ENCODE peak calls at places on chromosome 16, in nine cellular contexts. One of them, this sample, is unnamed.

GRCh38 chr16:83258366-83258765 is 549.4 kb upstream of the HSBP1 start:
- DNase-seq in stimulated activated CD8-positive, alpha-beta memory T cell treated with anti-CD3 and anti-CD28 coated beads, Interleukin-15, amount 100 ng/mL, for 24 hours: no peak
- DNase-seq in brain microvascular endothelial cell: no peak
- DNase-seq in head of caudate nucleus: no peak
- DNase-seq in WTC11: no peak
- DNase-seq in tibial artery: no peak
- DNase-seq in stimulated activated CD4-positive, alpha-beta T cell treated with anti-CD3 and anti-CD28 coated beads, Interleukin-2, amount 100 ng/mL, for 48 hours: no peak
- DNase-seq in adrenal gland: no peak
- DNase-seq in A549: no peak
- DNase-seq in this sample: no peak

GRCh38 chr16:30094541-30095165 is 1.4 kb downstream of the YPEL3 start:
- DNase-seq in adrenal gland: no peak
- DNase-seq in stimulated activated CD4-positive, alpha-beta T cell treated with anti-CD3 and anti-CD28 coated beads, Interleukin-2, amount 100 ng/mL, for 48 hours: no peak
- DNase-seq in stimulated activated CD8-positive, alpha-beta memory T cell treated with anti-CD3 and anti-CD28 coated beads, Interleukin-15, amount 100 ng/mL, for 24 hours: no peak
- DNase-seq in head of caudate nucleus: no peak
- DNase-seq in tibial artery: no peak
- DNase-seq in brain microvascular endothelial cell: no peak
- DNase-seq in A549: no peak
- DNase-seq in WTC11: no peak
- DNase-seq in this sample: no peak

GRCh38 chr16:14198603-14199002 is 127.5 kb downstream of the MRTFB start:
- DNase-seq in tibial artery: no peak
- DNase-seq in head of caudate nucleus: no peak
- DNase-seq in WTC11: no peak
- DNase-seq in stimulated activated CD4-positive, alpha-beta T cell treated with anti-CD3 and anti-CD28 coated beads, Interleukin-2, amount 100 ng/mL, for 48 hours: no peak
- DNase-seq in brain microvascular endothelial cell: no peak
- DNase-seq in A549: no peak
- DNase-seq in stimulated activated CD8-positive, alpha-beta memory T cell treated with anti-CD3 and anti-CD28 coated beads, Interleukin-15, amount 100 ng/mL, for 24 hours: no peak
- DNase-seq in adrenal gland: no peak
- DNase-seq in this sample: no peak

GRCh38 chr16:66335704-66336329 is 30.7 kb upstream of the CDH5 start:
- DNase-seq in stimulated activated CD4-positive, alpha-beta T cell treated with anti-CD3 and anti-CD28 coated beads, Interleukin-2, amount 100 ng/mL, for 48 hours: no peak
- DNase-seq in A549: no peak
- DNase-seq in stimulated activated CD8-positive, alpha-beta memory T cell treated with anti-CD3 and anti-CD28 coated beads, Interleukin-15, amount 100 ng/mL, for 24 hours: no peak
- DNase-seq in adrenal gland: no peak
- DNase-seq in tibial artery: no peak
- DNase-seq in head of caudate nucleus: peak; percentile 86
- DNase-seq in WTC11: no peak
- DNase-seq in brain microvascular endothelial cell: peak; percentile 70
- DNase-seq in this sample: no peak

GRCh38 chr16:46586011-46586577 is 35.1 kb downstream of the SHCBP1 start:
- DNase-seq in head of caudate nucleus: no peak
- DNase-seq in tibial artery: no peak
- DNase-seq in brain microvascular endothelial cell: no peak
- DNase-seq in adrenal gland: no peak
- DNase-seq in stimulated activated CD8-positive, alpha-beta memory T cell treated with anti-CD3 and anti-CD28 coated beads, Interleukin-15, amount 100 ng/mL, for 24 hours: no peak
- DNase-seq in A549: no peak
- DNase-seq in WTC11: no peak
- DNase-seq in stimulated activated CD4-positive, alpha-beta T cell treated with anti-CD3 and anti-CD28 coated beads, Interleukin-2, amount 100 ng/mL, for 48 hours: no peak
- DNase-seq in this sample: no peak

GRCh38 chr16:6027733-6028132 is 930.1 kb upstream of the EEF2KMT start:
- DNase-seq in WTC11: no peak
- DNase-seq in adrenal gland: no peak
- DNase-seq in stimulated activated CD8-positive, alpha-beta memory T cell treated with anti-CD3 and anti-CD28 coated beads, Interleukin-15, amount 100 ng/mL, for 24 hours: no peak
- DNase-seq in head of caudate nucleus: no peak
- DNase-seq in A549: no peak
- DNase-seq in stimulated activated CD4-positive, alpha-beta T cell treated with anti-CD3 and anti-CD28 coated beads, Interleukin-2, amount 100 ng/mL, for 48 hours: no peak
- DNase-seq in brain microvascular endothelial cell: no peak
- DNase-seq in tibial artery: no peak
- DNase-seq in this sample: no peak

GRCh38 chr16:46972429-46972970 is 974 bp downstream of the DNAJA2 start:
- DNase-seq in tibial artery: no peak
- DNase-seq in head of caudate nucleus: no peak
- DNase-seq in stimulated activated CD4-positive, alpha-beta T cell treated with anti-CD3 and anti-CD28 coated beads, Interleukin-2, amount 100 ng/mL, for 48 hours: no peak
- DNase-seq in adrenal gland: no peak
- DNase-seq in brain microvascular endothelial cell: peak; percentile 5
- DNase-seq in A549: peak; percentile 28
- DNase-seq in stimulated activated CD8-positive, alpha-beta memory T cell treated with anti-CD3 and anti-CD28 coated beads, Interleukin-15, amount 100 ng/mL, for 24 hours: no peak
- DNase-seq in WTC11: no peak
- DNase-seq in this sample: peak; percentile 33

GRCh38 chr16:88131256-88131655 is 180.0 kb downstream of the BANP start:
- DNase-seq in stimulated activated CD4-positive, alpha-beta T cell treated with anti-CD3 and anti-CD28 coated beads, Interleukin-2, amount 100 ng/mL, for 48 hours: no peak
- DNase-seq in adrenal gland: no peak
- DNase-seq in WTC11: no peak
- DNase-seq in stimulated activated CD8-positive, alpha-beta memory T cell treated with anti-CD3 and anti-CD28 coated beads, Interleukin-15, amount 100 ng/mL, for 24 hours: no peak
- DNase-seq in brain microvascular endothelial cell: no peak
- DNase-seq in tibial artery: no peak
- DNase-seq in head of caudate nucleus: no peak
- DNase-seq in A549: no peak
- DNase-seq in this sample: no peak

GRCh38 chr16:89598199-89598598 is 15.2 kb upstream of the DPEP1 start:
- DNase-seq in A549: peak; percentile 71
- DNase-seq in stimulated activated CD8-positive, alpha-beta memory T cell treated with anti-CD3 and anti-CD28 coated beads, Interleukin-15, amount 100 ng/mL, for 24 hours: no peak
- DNase-seq in stimulated activated CD4-positive, alpha-beta T cell treated with anti-CD3 and anti-CD28 coated beads, Interleukin-2, amount 100 ng/mL, for 48 hours: no peak
- DNase-seq in head of caudate nucleus: no peak
- DNase-seq in brain microvascular endothelial cell: peak; percentile 73
- DNase-seq in tibial artery: no peak
- DNase-seq in WTC11: no peak
- DNase-seq in adrenal gland: no peak
- DNase-seq in this sample: peak; percentile 60

GRCh38 chr16:84810518-84811273 is 9.1 kb upstream of the CRISPLD2 start:
- DNase-seq in stimulated activated CD8-positive, alpha-beta memory T cell treated with anti-CD3 and anti-CD28 coated beads, Interleukin-15, amount 100 ng/mL, for 24 hours: no peak
- DNase-seq in adrenal gland: no peak
- DNase-seq in A549: no peak
- DNase-seq in head of caudate nucleus: no peak
- DNase-seq in brain microvascular endothelial cell: no peak
- DNase-seq in stimulated activated CD4-positive, alpha-beta T cell treated with anti-CD3 and anti-CD28 coated beads, Interleukin-2, amount 100 ng/mL, for 48 hours: no peak
- DNase-seq in WTC11: no peak
- DNase-seq in tibial artery: no peak
- DNase-seq in this sample: no peak

GRCh38 chr16:88628512-88628974 is 9.8 kb upstream of the IL17C start:
- DNase-seq in WTC11: peak; percentile 85
- DNase-seq in brain microvascular endothelial cell: no peak
- DNase-seq in adrenal gland: peak; percentile 86
- DNase-seq in A549: peak; percentile 54
- DNase-seq in stimulated activated CD4-positive, alpha-beta T cell treated with anti-CD3 and anti-CD28 coated beads, Interleukin-2, amount 100 ng/mL, for 48 hours: no peak
- DNase-seq in stimulated activated CD8-positive, alpha-beta memory T cell treated with anti-CD3 and anti-CD28 coated beads, Interleukin-15, amount 100 ng/mL, for 24 hours: no peak
- DNase-seq in tibial artery: no peak
- DNase-seq in head of caudate nucleus: no peak
- DNase-seq in this sample: no peak

GRCh38 chr16:89017956-89018604 is 41.1 kb upstream of the CBFA2T3 start:
- DNase-seq in stimulated activated CD4-positive, alpha-beta T cell treated with anti-CD3 and anti-CD28 coated beads, Interleukin-2, amount 100 ng/mL, for 48 hours: no peak
- DNase-seq in stimulated activated CD8-positive, alpha-beta memory T cell treated with anti-CD3 and anti-CD28 coated beads, Interleukin-15, amount 100 ng/mL, for 24 hours: no peak
- DNase-seq in adrenal gland: no peak
- DNase-seq in head of caudate nucleus: no peak
- DNase-seq in WTC11: no peak
- DNase-seq in A549: no peak
- DNase-seq in brain microvascular endothelial cell: no peak
- DNase-seq in tibial artery: peak; percentile 52
- DNase-seq in this sample: no peak

GRCh38 chr16:57991551-57992059 is 8.9 kb downstream of the ZNF319 start:
- DNase-seq in A549: no peak
- DNase-seq in adrenal gland: no peak
- DNase-seq in stimulated activated CD4-positive, alpha-beta T cell treated with anti-CD3 and anti-CD28 coated beads, Interleukin-2, amount 100 ng/mL, for 48 hours: no peak
- DNase-seq in tibial artery: no peak
- DNase-seq in stimulated activated CD8-positive, alpha-beta memory T cell treated with anti-CD3 and anti-CD28 coated beads, Interleukin-15, amount 100 ng/mL, for 24 hours: no peak
- DNase-seq in brain microvascular endothelial cell: no peak
- DNase-seq in head of caudate nucleus: no peak
- DNase-seq in WTC11: no peak
- DNase-seq in this sample: no peak

GRCh38 chr16:54280751-54281150 is 5.8 kb downstream of the IRX3 start:
- DNase-seq in adrenal gland: no peak
- DNase-seq in stimulated activated CD8-positive, alpha-beta memory T cell treated with anti-CD3 and anti-CD28 coated beads, Interleukin-15, amount 100 ng/mL, for 24 hours: no peak
- DNase-seq in WTC11: no peak
- DNase-seq in stimulated activated CD4-positive, alpha-beta T cell treated with anti-CD3 and anti-CD28 coated beads, Interleukin-2, amount 100 ng/mL, for 48 hours: no peak
- DNase-seq in tibial artery: peak; percentile 28
- DNase-seq in brain microvascular endothelial cell: no peak
- DNase-seq in head of caudate nucleus: no peak
- DNase-seq in A549: no peak
- DNase-seq in this sample: peak; percentile 70

GRCh38 chr16:47732806-47733150 is 271.6 kb downstream of the PHKB start:
- DNase-seq in stimulated activated CD4-positive, alpha-beta T cell treated with anti-CD3 and anti-CD28 coated beads, Interleukin-2, amount 100 ng/mL, for 48 hours: no peak
- DNase-seq in head of caudate nucleus: no peak
- DNase-seq in brain microvascular endothelial cell: peak; percentile 95
- DNase-seq in adrenal gland: no peak
- DNase-seq in WTC11: no peak
- DNase-seq in tibial artery: no peak
- DNase-seq in stimulated activated CD8-positive, alpha-beta memory T cell treated with anti-CD3 and anti-CD28 coated beads, Interleukin-15, amount 100 ng/mL, for 24 hours: no peak
- DNase-seq in A549: peak; percentile 19
- DNase-seq in this sample: peak; percentile 45

GRCh38 chr16:745739-746138 is 4.9 kb upstream of the CIAO3 start:
- DNase-seq in tibial artery: no peak
- DNase-seq in stimulated activated CD4-positive, alpha-beta T cell treated with anti-CD3 and anti-CD28 coated beads, Interleukin-2, amount 100 ng/mL, for 48 hours: no peak
- DNase-seq in head of caudate nucleus: no peak
- DNase-seq in stimulated activated CD8-positive, alpha-beta memory T cell treated with anti-CD3 and anti-CD28 coated beads, Interleukin-15, amount 100 ng/mL, for 24 hours: no peak
- DNase-seq in brain microvascular endothelial cell: no peak
- DNase-seq in A549: no peak
- DNase-seq in adrenal gland: no peak
- DNase-seq in WTC11: peak; percentile 90
- DNase-seq in this sample: no peak

GRCh38 chr16:26532456-26532855 is 534.3 kb upstream of the C16orf82 start:
- DNase-seq in head of caudate nucleus: no peak
- DNase-seq in tibial artery: no peak
- DNase-seq in WTC11: no peak
- DNase-seq in adrenal gland: no peak
- DNase-seq in stimulated activated CD4-positive, alpha-beta T cell treated with anti-CD3 and anti-CD28 coated beads, Interleukin-2, amount 100 ng/mL, for 48 hours: no peak
- DNase-seq in A549: no peak
- DNase-seq in stimulated activated CD8-positive, alpha-beta memory T cell treated with anti-CD3 and anti-CD28 coated beads, Interleukin-15, amount 100 ng/mL, for 24 hours: no peak
- DNase-seq in brain microvascular endothelial cell: no peak
- DNase-seq in this sample: no peak

GRCh38 chr16:88468289-88469129 is 15.4 kb downstream of the ZFPM1 start:
- DNase-seq in WTC11: peak; percentile 90
- DNase-seq in tibial artery: no peak
- DNase-seq in A549: peak; percentile 68
- DNase-seq in stimulated activated CD4-positive, alpha-beta T cell treated with anti-CD3 and anti-CD28 coated beads, Interleukin-2, amount 100 ng/mL, for 48 hours: no peak
- DNase-seq in adrenal gland: peak; percentile 45
- DNase-seq in head of caudate nucleus: peak; percentile 32
- DNase-seq in brain microvascular endothelial cell: no peak
- DNase-seq in stimulated activated CD8-positive, alpha-beta memory T cell treated with anti-CD3 and anti-CD28 coated beads, Interleukin-15, amount 100 ng/mL, for 24 hours: no peak
- DNase-seq in this sample: peak; percentile 92

GRCh38 chr16:55703003-55704001 is 47.5 kb downstream of the SLC6A2 start:
- DNase-seq in WTC11: no peak
- DNase-seq in head of caudate nucleus: peak; percentile 14
- DNase-seq in tibial artery: no peak
- DNase-seq in brain microvascular endothelial cell: peak; percentile 60
- DNase-seq in stimulated activated CD8-positive, alpha-beta memory T cell treated with anti-CD3 and anti-CD28 coated beads, Interleukin-15, amount 100 ng/mL, for 24 hours: no peak
- DNase-seq in stimulated activated CD4-positive, alpha-beta T cell treated with anti-CD3 and anti-CD28 coated beads, Interleukin-2, amount 100 ng/mL, for 48 hours: no peak
- DNase-seq in A549: peak; percentile 70
- DNase-seq in adrenal gland: peak; percentile 25
- DNase-seq in this sample: no peak

GRCh38 chr16:55569025-55569424 is 2.5 kb downstream of the CAPNS2 start:
- DNase-seq in A549: no peak
- DNase-seq in stimulated activated CD8-positive, alpha-beta memory T cell treated with anti-CD3 and anti-CD28 coated beads, Interleukin-15, amount 100 ng/mL, for 24 hours: no peak
- DNase-seq in WTC11: no peak
- DNase-seq in brain microvascular endothelial cell: peak; percentile 5
- DNase-seq in tibial artery: no peak
- DNase-seq in adrenal gland: peak; percentile 15
- DNase-seq in head of caudate nucleus: no peak
- DNase-seq in stimulated activated CD4-positive, alpha-beta T cell treated with anti-CD3 and anti-CD28 coated beads, Interleukin-2, amount 100 ng/mL, for 48 hours: no peak
- DNase-seq in this sample: no peak

GRCh38 chr16:11583889-11584565 is 2.7 kb downstream of the LITAF start:
- DNase-seq in brain microvascular endothelial cell: no peak
- DNase-seq in head of caudate nucleus: no peak
- DNase-seq in adrenal gland: no peak
- DNase-seq in stimulated activated CD4-positive, alpha-beta T cell treated with anti-CD3 and anti-CD28 coated beads, Interleukin-2, amount 100 ng/mL, for 48 hours: no peak
- DNase-seq in A549: peak; percentile 69
- DNase-seq in tibial artery: no peak
- DNase-seq in WTC11: no peak
- DNase-seq in stimulated activated CD8-positive, alpha-beta memory T cell treated with anti-CD3 and anti-CD28 coated beads, Interleukin-15, amount 100 ng/mL, for 24 hours: no peak
- DNase-seq in this sample: no peak

GRCh38 chr16:11161439-11161838 is 94.6 kb downstream of the SOCS1 start:
- DNase-seq in stimulated activated CD4-positive, alpha-beta T cell treated with anti-CD3 and anti-CD28 coated beads, Interleukin-2, amount 100 ng/mL, for 48 hours: no peak
- DNase-seq in WTC11: no peak
- DNase-seq in head of caudate nucleus: no peak
- DNase-seq in brain microvascular endothelial cell: no peak
- DNase-seq in stimulated activated CD8-positive, alpha-beta memory T cell treated with anti-CD3 and anti-CD28 coated beads, Interleukin-15, amount 100 ng/mL, for 24 hours: no peak
- DNase-seq in tibial artery: no peak
- DNase-seq in A549: no peak
- DNase-seq in adrenal gland: no peak
- DNase-seq in this sample: no peak

GRCh38 chr16:5058476-5058875 is 7.3 kb downstream of the C16orf89 start:
- DNase-seq in adrenal gland: peak; percentile 31
- DNase-seq in stimulated activated CD8-positive, alpha-beta memory T cell treated with anti-CD3 and anti-CD28 coated beads, Interleukin-15, amount 100 ng/mL, for 24 hours: no peak
- DNase-seq in A549: peak; percentile 49
- DNase-seq in brain microvascular endothelial cell: peak; percentile 45
- DNase-seq in stimulated activated CD4-positive, alpha-beta T cell treated with anti-CD3 and anti-CD28 coated beads, Interleukin-2, amount 100 ng/mL, for 48 hours: no peak
- DNase-seq in tibial artery: no peak
- DNase-seq in head of caudate nucleus: no peak
- DNase-seq in WTC11: peak; percentile 86
- DNase-seq in this sample: no peak

GRCh38 chr16:49748322-49748721 is 107.6 kb downstream of the ZNF423 start:
- DNase-seq in head of caudate nucleus: no peak
- DNase-seq in stimulated activated CD8-positive, alpha-beta memory T cell treated with anti-CD3 and anti-CD28 coated beads, Interleukin-15, amount 100 ng/mL, for 24 hours: no peak
- DNase-seq in adrenal gland: peak; percentile 51
- DNase-seq in tibial artery: no peak
- DNase-seq in brain microvascular endothelial cell: no peak
- DNase-seq in A549: no peak
- DNase-seq in WTC11: no peak
- DNase-seq in stimulated activated CD4-positive, alpha-beta T cell treated with anti-CD3 and anti-CD28 coated beads, Interleukin-2, amount 100 ng/mL, for 48 hours: peak; percentile 16
- DNase-seq in this sample: no peak

GRCh38 chr16:87765473-87765775 is 362 bp downstream of the KLHDC4 start:
- DNase-seq in A549: no peak
- DNase-seq in stimulated activated CD4-positive, alpha-beta T cell treated with anti-CD3 and anti-CD28 coated beads, Interleukin-2, amount 100 ng/mL, for 48 hours: peak; percentile 10
- DNase-seq in WTC11: no peak
- DNase-seq in stimulated activated CD8-positive, alpha-beta memory T cell treated with anti-CD3 and anti-CD28 coated beads, Interleukin-15, amount 100 ng/mL, for 24 hours: peak; percentile 26
- DNase-seq in adrenal gland: no peak
- DNase-seq in head of caudate nucleus: no peak
- DNase-seq in brain microvascular endothelial cell: no peak
- DNase-seq in tibial artery: no peak
- DNase-seq in this sample: peak; percentile 35

GRCh38 chr16:8866118-8866883 is 2.5 kb downstream of the CARHSP1 start:
- DNase-seq in tibial artery: no peak
- DNase-seq in head of caudate nucleus: peak; percentile 64
- DNase-seq in adrenal gland: peak; percentile 74
- DNase-seq in A549: no peak
- DNase-seq in brain microvascular endothelial cell: no peak
- DNase-seq in stimulated activated CD4-positive, alpha-beta T cell treated with anti-CD3 and anti-CD28 coated beads, Interleukin-2, amount 100 ng/mL, for 48 hours: no peak
- DNase-seq in WTC11: peak; percentile 97
- DNase-seq in stimulated activated CD8-positive, alpha-beta memory T cell treated with anti-CD3 and anti-CD28 coated beads, Interleukin-15, amount 100 ng/mL, for 24 hours: no peak
- DNase-seq in this sample: no peak

GRCh38 chr16:49788505-49788904 is 67.4 kb downstream of the ZNF423 start:
- DNase-seq in stimulated activated CD8-positive, alpha-beta memory T cell treated with anti-CD3 and anti-CD28 coated beads, Interleukin-15, amount 100 ng/mL, for 24 hours: no peak
- DNase-seq in head of caudate nucleus: peak; percentile 61
- DNase-seq in tibial artery: peak; percentile 81
- DNase-seq in stimulated activated CD4-positive, alpha-beta T cell treated with anti-CD3 and anti-CD28 coated beads, Interleukin-2, amount 100 ng/mL, for 48 hours: no peak
- DNase-seq in brain microvascular endothelial cell: no peak
- DNase-seq in WTC11: no peak
- DNase-seq in A549: no peak
- DNase-seq in adrenal gland: no peak
- DNase-seq in this sample: no peak

GRCh38 chr16:70481929-70482536 is 27.6 kb downstream of the FCSK start:
- DNase-seq in stimulated activated CD4-positive, alpha-beta T cell treated with anti-CD3 and anti-CD28 coated beads, Interleukin-2, amount 100 ng/mL, for 48 hours: no peak
- DNase-seq in A549: no peak
- DNase-seq in adrenal gland: no peak
- DNase-seq in brain microvascular endothelial cell: no peak
- DNase-seq in WTC11: no peak
- DNase-seq in tibial artery: no peak
- DNase-seq in head of caudate nucleus: no peak
- DNase-seq in stimulated activated CD8-positive, alpha-beta memory T cell treated with anti-CD3 and anti-CD28 coated beads, Interleukin-15, amount 100 ng/mL, for 24 hours: no peak
- DNase-seq in this sample: peak; percentile 70

GRCh38 chr16:10979717-10980601 is 35.6 kb downstream of the CLEC16A start:
- DNase-seq in brain microvascular endothelial cell: no peak
- DNase-seq in WTC11: peak; percentile 34
- DNase-seq in stimulated activated CD4-positive, alpha-beta T cell treated with anti-CD3 and anti-CD28 coated beads, Interleukin-2, amount 100 ng/mL, for 48 hours: no peak
- DNase-seq in tibial artery: peak; percentile 86
- DNase-seq in A549: no peak
- DNase-seq in stimulated activated CD8-positive, alpha-beta memory T cell treated with anti-CD3 and anti-CD28 coated beads, Interleukin-15, amount 100 ng/mL, for 24 hours: no peak
- DNase-seq in adrenal gland: no peak
- DNase-seq in head of caudate nucleus: peak; percentile 54
- DNase-seq in this sample: no peak

GRCh38 chr16:10921536-10922327 is 20.5 kb downstream of the DEXI start:
- DNase-seq in stimulated activated CD4-positive, alpha-beta T cell treated with anti-CD3 and anti-CD28 coated beads, Interleukin-2, amount 100 ng/mL, for 48 hours: no peak
- DNase-seq in brain microvascular endothelial cell: no peak
- DNase-seq in stimulated activated CD8-positive, alpha-beta memory T cell treated with anti-CD3 and anti-CD28 coated beads, Interleukin-15, amount 100 ng/mL, for 24 hours: no peak
- DNase-seq in WTC11: no peak
- DNase-seq in tibial artery: no peak
- DNase-seq in adrenal gland: no peak
- DNase-seq in head of caudate nucleus: no peak
- DNase-seq in A549: no peak
- DNase-seq in this sample: no peak

GRCh38 chr16:10834766-10835165 is 16.2 kb upstream of the TVP23A start:
- DNase-seq in head of caudate nucleus: no peak
- DNase-seq in brain microvascular endothelial cell: no peak
- DNase-seq in adrenal gland: no peak
- DNase-seq in stimulated activated CD8-positive, alpha-beta memory T cell treated with anti-CD3 and anti-CD28 coated beads, Interleukin-15, amount 100 ng/mL, for 24 hours: no peak
- DNase-seq in stimulated activated CD4-positive, alpha-beta T cell treated with anti-CD3 and anti-CD28 coated beads, Interleukin-2, amount 100 ng/mL, for 48 hours: no peak
- DNase-seq in A549: no peak
- DNase-seq in tibial artery: peak; percentile 44
- DNase-seq in WTC11: no peak
- DNase-seq in this sample: no peak

This sample was measured in H54.